ENCODE peak calls at places on chromosomes 5 and 9, in eight cellular contexts. X, H, C, U, T, D, R and E are unnamed samples.

GRCh38 chr5:141934099-141934844 is 10.6 kb downstream of the DELE1 start:
- DNase-seq in X (no peak), H (no peak), C (no peak), U (no peak), T (peak), D (no peak), R (no peak), E (no peak)

GRCh38 chr9:89116064-89116817 is 62.4 kb downstream of the SHC3 start:
- DNase-seq in X (no peak), H (no peak), C (no peak), U (no peak), T (no peak), D (no peak), R (peak), E (no peak)

GRCh38 chr5:146785065-146785464 is 93.5 kb downstream of the PPP2R2B start:
- DNase-seq in X (no peak), H (no peak), C (no peak), U (no peak), T (no peak), D (no peak), R (no peak), E (peak)

GRCh38 chr5:111432828-111433536 is 79.4 kb downstream of the STARD4 start:
- DNase-seq in X (no peak), H (no peak), C (no peak), U (no peak), T (no peak), D (no peak), R (peak), E (no peak)

GRCh38 chr9:137673871-137674270 is 55.1 kb downstream of the EHMT1 start:
- DNase-seq in X (no peak), H (no peak), C (no peak), U (no peak), T (no peak), D (no peak), R (no peak), E (no peak)

GRCh38 chr5:170603578-170604565 is 100.1 kb downstream of the KCNIP1 start:
- DNase-seq in X (peak), H (peak), C (no peak), U (no peak), T (peak), D (no peak), R (peak), E (peak)

GRCh38 chr9:110871736-110872135 is 166.5 kb downstream of the LPAR1 start:
- DNase-seq in X (no peak), H (no peak), C (no peak), U (no peak), T (no peak), D (no peak), R (no peak), E (no peak)

GRCh38 chr9:118170032-118170955 is 466.1 kb downstream of the TLR4 start:
- DNase-seq in X (peak), H (peak), C (peak), U (no peak), T (peak), D (no peak), R (peak), E (peak)

GRCh38 chr5:158135682-158136176 is 276.8 kb upstream of the CLINT1 start:
- DNase-seq in X (no peak), H (peak), C (no peak), U (no peak), T (no peak), D (no peak), R (no peak), E (no peak)

DNA sequence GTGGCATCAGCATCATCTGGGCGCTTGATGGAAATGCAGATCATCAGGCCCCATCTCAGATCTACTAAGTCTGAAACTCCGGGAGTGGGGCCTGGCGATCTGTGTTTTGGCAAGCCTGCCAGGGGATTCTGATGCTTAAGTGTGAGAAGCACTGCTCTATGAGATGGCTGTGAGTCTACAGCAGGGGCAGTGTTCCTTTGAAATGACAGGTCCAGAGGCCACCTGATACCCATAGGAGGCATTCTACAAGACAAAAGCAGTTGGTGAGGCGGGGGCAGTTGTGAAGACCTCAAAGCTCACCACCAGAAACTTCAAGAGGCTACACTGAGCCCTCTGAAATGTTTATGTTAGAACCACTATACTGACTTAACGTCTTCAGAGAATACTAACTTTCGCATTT is 86.9 kb upstream of the SPATA31D4 start:
- DNase-seq in X (no peak), H (no peak), C (no peak), U (no peak), T (no peak), D (no peak), R (no peak), E (no peak)
- H3K27ac ChIP-seq in X (no peak), H (no peak), C (no peak), U (peak), T (no peak), D (no peak), R (no peak), E (no peak)

GRCh38 chr9:127833555-127833954 is 20.9 kb downstream of the ENG start:
- DNase-seq in X (no peak), H (peak), C (no peak), U (no peak), T (no peak), D (no peak), R (no peak), E (no peak)
- H3K27ac ChIP-seq in X (peak), H (peak), C (no peak), U (no peak), T (peak), D (no peak), R (no peak), E (peak)

GRCh38 chr5:150758210-150758533 is 645 bp downstream of the DCTN4 start:
- DNase-seq in X (no peak), H (no peak), C (no peak), U (no peak), T (no peak), D (no peak), R (no peak), E (no peak)
- H3K27ac ChIP-seq in X (peak), H (peak), C (peak), U (peak), T (peak), D (peak), R (peak), E (peak)

GRCh38 chr5:57539281-57539701 is 56.7 kb upstream of the ACTBL2 start:
- DNase-seq in X (no peak), H (no peak), C (no peak), U (no peak), T (no peak), D (no peak), R (peak), E (no peak)
- H3K27ac ChIP-seq in X (no peak), H (no peak), C (no peak), U (no peak), T (no peak), D (no peak), R (peak), E (no peak)

GRCh38 chr5:179802950-179803562 is 3.6 kb downstream of the MGAT4B start:
- DNase-seq in X (no peak), H (no peak), C (no peak), U (peak), T (no peak), D (no peak), R (no peak), E (no peak)
- H3K27ac ChIP-seq in X (no peak), H (no peak), C (no peak), U (no peak), T (no peak), D (no peak), R (no peak), E (peak)

GRCh38 chr9:127393680-127394079 is 3.3 kb upstream of the SLC2A8 start:
- DNase-seq in X (no peak), H (no peak), C (no peak), U (no peak), T (no peak), D (no peak), R (no peak), E (no peak)
- H3K27ac ChIP-seq in X (no peak), H (no peak), C (no peak), U (no peak), T (no peak), D (no peak), R (no peak), E (no peak)

GRCh38 chr5:39132128-39132447 is 57.9 kb upstream of the RICTOR start:
- DNase-seq in X (no peak), H (no peak), C (no peak), U (no peak), T (no peak), D (no peak), R (no peak), E (no peak)
- H3K27ac ChIP-seq in X (no peak), H (no peak), C (peak), U (no peak), T (no peak), D (no peak), R (no peak), E (no peak)

GRCh38 chr9:78278177-78278777 is 18.6 kb upstream of the PSAT1 start:
- DNase-seq in X (no peak), H (no peak), C (no peak), U (no peak), T (no peak), D (no peak), R (no peak), E (peak)
- H3K27ac ChIP-seq in X (no peak), H (peak), C (no peak), U (no peak), T (no peak), D (no peak), R (no peak), E (peak)